ENCODE peak calls at places on chromosomes 1 and 21, in ten cellular contexts. One of them, this sample, is unnamed.

GRCh38 chr1:197948926-197949899 is 32.0 kb downstream of the LHX9 start:
- DNase-seq in astrocyte: no peak
- DNase-seq in heart left ventricle: no peak
- DNase-seq in cardiac muscle cell: no peak
- DNase-seq in breast epithelium: no peak
- DNase-seq in fibroblast of villous mesenchyme: no peak
- DNase-seq in lower lobe of right lung: no peak
- DNase-seq in right atrium auricular region: no peak
- DNase-seq in IMR-90: no peak
- DNase-seq in thoracic aorta: no peak
- DNase-seq in this sample: no peak

GRCh38 chr1:22133247-22133927 is 9.5 kb downstream of the WNT4 start:
- DNase-seq in astrocyte: no peak
- DNase-seq in heart left ventricle: no peak
- DNase-seq in cardiac muscle cell: no peak
- DNase-seq in breast epithelium: no peak
- DNase-seq in fibroblast of villous mesenchyme: no peak
- DNase-seq in lower lobe of right lung: no peak
- DNase-seq in right atrium auricular region: no peak
- DNase-seq in IMR-90: no peak
- DNase-seq in thoracic aorta: no peak
- DNase-seq in this sample: no peak

GRCh38 chr1:84117868-84118267 is 26.2 kb upstream of the PRKACB start:
- DNase-seq in astrocyte: peak; percentile 57
- DNase-seq in heart left ventricle: no peak
- DNase-seq in cardiac muscle cell: peak; percentile 64
- DNase-seq in breast epithelium: no peak
- DNase-seq in fibroblast of villous mesenchyme: peak; percentile 33
- DNase-seq in lower lobe of right lung: no peak
- DNase-seq in right atrium auricular region: no peak
- DNase-seq in IMR-90: peak; percentile 78
- DNase-seq in thoracic aorta: no peak
- DNase-seq in this sample: no peak

GRCh38 chr1:220878223-220879081 is 791 bp upstream of the HLX start:
- DNase-seq in astrocyte: no peak
- DNase-seq in heart left ventricle: no peak
- DNase-seq in cardiac muscle cell: no peak
- DNase-seq in breast epithelium: no peak
- DNase-seq in fibroblast of villous mesenchyme: no peak
- DNase-seq in lower lobe of right lung: no peak
- DNase-seq in right atrium auricular region: no peak
- DNase-seq in IMR-90: no peak
- DNase-seq in thoracic aorta: no peak
- DNase-seq in this sample: no peak

GRCh38 chr21:42793774-42794173 is 85.6 kb downstream of the WDR4 start:
- DNase-seq in astrocyte: no peak
- DNase-seq in heart left ventricle: no peak
- DNase-seq in cardiac muscle cell: no peak
- DNase-seq in breast epithelium: no peak
- DNase-seq in fibroblast of villous mesenchyme: no peak
- DNase-seq in lower lobe of right lung: no peak
- DNase-seq in right atrium auricular region: no peak
- DNase-seq in IMR-90: no peak
- DNase-seq in thoracic aorta: no peak
- DNase-seq in this sample: no peak

GRCh38 chr1:19080715-19081114 is 124.2 kb upstream of the IFFO2 start:
- DNase-seq in astrocyte: peak; percentile 46
- DNase-seq in heart left ventricle: no peak
- DNase-seq in cardiac muscle cell: peak; percentile 19
- DNase-seq in breast epithelium: no peak
- DNase-seq in fibroblast of villous mesenchyme: no peak
- DNase-seq in lower lobe of right lung: no peak
- DNase-seq in right atrium auricular region: no peak
- DNase-seq in IMR-90: peak; percentile 36
- DNase-seq in thoracic aorta: no peak
- DNase-seq in this sample: no peak

GRCh38 chr21:33419538-33420123 is 16.4 kb downstream of the IFNGR2 start:
- DNase-seq in astrocyte: no peak
- DNase-seq in heart left ventricle: no peak
- DNase-seq in cardiac muscle cell: peak; percentile 72
- DNase-seq in breast epithelium: no peak
- DNase-seq in fibroblast of villous mesenchyme: peak; percentile 93
- DNase-seq in lower lobe of right lung: peak; percentile 58
- DNase-seq in right atrium auricular region: peak; percentile 68
- DNase-seq in IMR-90: peak; percentile 76
- DNase-seq in thoracic aorta: no peak
- DNase-seq in this sample: no peak

GRCh38 chr1:48236716-48237470 is 14.4 kb downstream of the SLC5A9 start:
- DNase-seq in astrocyte: peak; percentile 15
- DNase-seq in heart left ventricle: no peak
- DNase-seq in cardiac muscle cell: peak; percentile 54
- DNase-seq in breast epithelium: no peak
- DNase-seq in fibroblast of villous mesenchyme: peak; percentile 30
- DNase-seq in lower lobe of right lung: no peak
- DNase-seq in right atrium auricular region: peak; percentile 32
- DNase-seq in IMR-90: peak; percentile 35
- DNase-seq in thoracic aorta: no peak
- DNase-seq in this sample: peak; percentile 3

GRCh38 chr21:35342440-35342839 is 293.3 kb upstream of the RUNX1 start:
- DNase-seq in astrocyte: no peak
- DNase-seq in heart left ventricle: no peak
- DNase-seq in cardiac muscle cell: no peak
- DNase-seq in breast epithelium: no peak
- DNase-seq in fibroblast of villous mesenchyme: no peak
- DNase-seq in lower lobe of right lung: no peak
- DNase-seq in right atrium auricular region: no peak
- DNase-seq in IMR-90: no peak
- DNase-seq in thoracic aorta: no peak
- DNase-seq in this sample: no peak

GRCh38 chr21:42337830-42338729 is 12.7 kb downstream of the TFF2 start:
- DNase-seq in astrocyte: peak; percentile 9
- DNase-seq in heart left ventricle: peak; percentile 60
- DNase-seq in cardiac muscle cell: peak; percentile 68
- DNase-seq in breast epithelium: peak; percentile 65
- DNase-seq in fibroblast of villous mesenchyme: peak; percentile 24
- DNase-seq in lower lobe of right lung: peak; percentile 86
- DNase-seq in right atrium auricular region: peak; percentile 65
- DNase-seq in IMR-90: peak; percentile 35
- DNase-seq in thoracic aorta: no peak
- DNase-seq in this sample: peak; percentile 2

GRCh38 chr1:244652699-244653438 is at the start of gene DESI2:
- DNase-seq in astrocyte: peak; percentile 99
- DNase-seq in heart left ventricle: peak; percentile 99
- DNase-seq in cardiac muscle cell: peak; percentile 100
- DNase-seq in breast epithelium: peak; percentile 99
- DNase-seq in fibroblast of villous mesenchyme: peak; percentile 100
- DNase-seq in lower lobe of right lung: peak; percentile 99
- DNase-seq in right atrium auricular region: peak; percentile 99
- DNase-seq in IMR-90: peak; percentile 100
- DNase-seq in thoracic aorta: peak; percentile 99
- DNase-seq in this sample: peak; percentile 98

GRCh38 chr1:46526689-46527291 is 24.7 kb downstream of the KNCN start:
- DNase-seq in astrocyte: no peak
- DNase-seq in heart left ventricle: no peak
- DNase-seq in cardiac muscle cell: no peak
- DNase-seq in breast epithelium: no peak
- DNase-seq in fibroblast of villous mesenchyme: no peak
- DNase-seq in lower lobe of right lung: no peak
- DNase-seq in right atrium auricular region: no peak
- DNase-seq in IMR-90: no peak
- DNase-seq in thoracic aorta: no peak
- DNase-seq in this sample: no peak

GRCh38 chr21:31117046-31117916 is 79.0 kb upstream of the KRTAP19-8 start:
- DNase-seq in astrocyte: peak; percentile 86
- DNase-seq in heart left ventricle: no peak
- DNase-seq in cardiac muscle cell: peak; percentile 67
- DNase-seq in breast epithelium: no peak
- DNase-seq in fibroblast of villous mesenchyme: peak; percentile 38
- DNase-seq in lower lobe of right lung: no peak
- DNase-seq in right atrium auricular region: no peak
- DNase-seq in IMR-90: peak; percentile 86
- DNase-seq in thoracic aorta: no peak
- DNase-seq in this sample: no peak

GRCh38 chr1:36479505-36480051 is 3.1 kb downstream of the CSF3R start:
- DNase-seq in astrocyte: no peak
- DNase-seq in heart left ventricle: no peak
- DNase-seq in cardiac muscle cell: no peak
- DNase-seq in breast epithelium: no peak
- DNase-seq in fibroblast of villous mesenchyme: peak; percentile 28
- DNase-seq in lower lobe of right lung: no peak
- DNase-seq in right atrium auricular region: no peak
- DNase-seq in IMR-90: no peak
- DNase-seq in thoracic aorta: no peak
- DNase-seq in this sample: no peak

GRCh38 chr1:22814176-22815042 is 103.8 kb downstream of the EPHB2 start:
- DNase-seq in astrocyte: peak; percentile 35
- DNase-seq in heart left ventricle: no peak
- DNase-seq in cardiac muscle cell: no peak
- DNase-seq in breast epithelium: peak; percentile 22
- DNase-seq in fibroblast of villous mesenchyme: no peak
- DNase-seq in lower lobe of right lung: peak; percentile 77
- DNase-seq in right atrium auricular region: no peak
- DNase-seq in IMR-90: no peak
- DNase-seq in thoracic aorta: peak; percentile 63
- DNase-seq in this sample: peak; percentile 42

GRCh38 chr1:39391741-39392679 is 99.4 kb upstream of the BMP8A start:
- DNase-seq in astrocyte: peak; percentile 91
- DNase-seq in heart left ventricle: peak; percentile 45
- DNase-seq in cardiac muscle cell: peak; percentile 88
- DNase-seq in breast epithelium: peak; percentile 34
- DNase-seq in fibroblast of villous mesenchyme: peak; percentile 72
- DNase-seq in lower lobe of right lung: no peak
- DNase-seq in right atrium auricular region: no peak
- DNase-seq in IMR-90: peak; percentile 90
- DNase-seq in thoracic aorta: no peak
- DNase-seq in this sample: peak; percentile 56

GRCh38 chr1:89200668-89201488 is 2.1 kb upstream of the GBP4 start:
- DNase-seq in astrocyte: no peak
- DNase-seq in heart left ventricle: no peak
- DNase-seq in cardiac muscle cell: peak; percentile 42
- DNase-seq in breast epithelium: no peak
- DNase-seq in fibroblast of villous mesenchyme: peak; percentile 42
- DNase-seq in lower lobe of right lung: no peak
- DNase-seq in right atrium auricular region: no peak
- DNase-seq in IMR-90: no peak
- DNase-seq in thoracic aorta: no peak
- DNase-seq in this sample: no peak

GRCh38 chr1:9651220-9651564 is 339 bp upstream of the PIK3CD start:
- DNase-seq in astrocyte: no peak
- DNase-seq in heart left ventricle: no peak
- DNase-seq in cardiac muscle cell: no peak
- DNase-seq in breast epithelium: no peak
- DNase-seq in fibroblast of villous mesenchyme: no peak
- DNase-seq in lower lobe of right lung: no peak
- DNase-seq in right atrium auricular region: no peak
- DNase-seq in IMR-90: no peak
- DNase-seq in thoracic aorta: no peak
- DNase-seq in this sample: no peak
- TF ChIP-seq CTCF in astrocyte: no peak
- TF ChIP-seq CTCF in heart left ventricle: no peak
- TF ChIP-seq CTCF in cardiac muscle cell: no peak
- TF ChIP-seq CTCF in breast epithelium: no peak
- TF ChIP-seq CTCF in fibroblast of villous mesenchyme: no peak
- TF ChIP-seq CTCF in lower lobe of right lung: no peak
- TF ChIP-seq CTCF in right atrium auricular region: no peak
- TF ChIP-seq CTCF in IMR-90: no peak
- TF ChIP-seq CTCF in thoracic aorta: no peak
- TF ChIP-seq CTCF in this sample: no peak

DNA sequence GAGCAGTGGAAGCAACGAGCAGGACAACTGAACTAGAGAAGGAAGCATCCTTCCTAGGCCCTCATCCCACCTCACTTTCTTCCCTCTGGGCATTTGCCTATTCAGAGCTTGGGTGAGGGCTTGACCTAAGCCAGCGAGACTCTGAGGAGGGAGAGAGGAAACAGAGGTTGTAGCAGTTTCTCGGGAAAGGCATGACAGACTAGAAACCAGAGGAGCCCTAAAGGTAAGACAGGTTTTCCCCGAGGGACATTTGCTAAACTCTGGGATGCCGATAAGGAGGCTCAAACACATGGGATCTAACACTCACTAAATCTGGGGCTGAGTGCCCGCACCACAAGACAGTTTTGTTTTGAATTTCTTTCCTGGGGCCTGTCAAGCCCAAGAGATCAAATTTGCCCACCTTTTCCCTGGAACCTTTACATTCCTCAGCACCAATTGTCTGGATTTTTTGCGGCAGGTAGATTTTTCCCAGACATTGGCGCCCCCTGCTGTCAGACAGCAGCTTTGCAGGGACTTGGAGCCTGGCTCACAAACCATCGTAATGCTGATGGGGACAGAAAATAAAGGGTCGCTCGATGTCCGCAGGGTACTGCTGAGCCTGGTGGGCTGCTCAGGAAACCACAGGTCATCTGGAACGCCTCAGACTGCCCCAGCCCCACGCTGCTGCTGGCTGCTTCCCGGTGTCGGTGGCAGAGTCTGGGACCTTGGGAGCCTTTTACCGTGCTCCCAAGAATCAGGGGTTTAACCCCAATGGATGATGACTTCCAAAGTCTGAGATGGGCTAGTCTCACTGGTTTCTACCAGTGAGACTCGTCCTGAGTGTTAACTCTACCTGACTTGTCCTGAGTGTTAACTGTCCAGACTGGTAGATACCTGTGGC is 23.4 kb upstream of the TSPAN2 start:
- DNase-seq in astrocyte: no peak
- DNase-seq in heart left ventricle: peak; percentile 38
- DNase-seq in cardiac muscle cell: peak; percentile 37
- DNase-seq in breast epithelium: no peak
- DNase-seq in fibroblast of villous mesenchyme: no peak
- DNase-seq in lower lobe of right lung: peak; percentile 54
- DNase-seq in right atrium auricular region: no peak
- DNase-seq in IMR-90: no peak
- DNase-seq in thoracic aorta: no peak
- DNase-seq in this sample: no peak
- H3K4me3 ChIP-seq in astrocyte: no peak overlapping the region
- H3K4me3 ChIP-seq in heart left ventricle: no peak overlapping the region
- H3K4me3 ChIP-seq in cardiac muscle cell: no peak overlapping the region
- H3K4me3 ChIP-seq in breast epithelium: no peak overlapping the region
- H3K4me3 ChIP-seq in fibroblast of villous mesenchyme: no peak overlapping the region
- H3K4me3 ChIP-seq in lower lobe of right lung: no peak overlapping the region
- H3K4me3 ChIP-seq in right atrium auricular region: no peak overlapping the region
- H3K4me3 ChIP-seq in IMR-90: no peak overlapping the region
- H3K4me3 ChIP-seq in thoracic aorta: no peak overlapping the region
- H3K4me3 ChIP-seq in this sample: no peak overlapping the region

GRCh38 chr1:205504311-205505075 is at the start of gene CDK18:
- DNase-seq in astrocyte: no peak
- DNase-seq in heart left ventricle: peak; percentile 87
- DNase-seq in cardiac muscle cell: peak; percentile 75
- DNase-seq in breast epithelium: peak; percentile 80
- DNase-seq in fibroblast of villous mesenchyme: peak; percentile 29
- DNase-seq in lower lobe of right lung: peak; percentile 93
- DNase-seq in right atrium auricular region: peak; percentile 74
- DNase-seq in IMR-90: no peak
- DNase-seq in thoracic aorta: peak; percentile 41
- DNase-seq in this sample: no peak
- TF ChIP-seq CTCF in astrocyte: no peak
- TF ChIP-seq CTCF in heart left ventricle: no peak
- TF ChIP-seq CTCF in cardiac muscle cell: no peak
- TF ChIP-seq CTCF in breast epithelium: no peak
- TF ChIP-seq CTCF in fibroblast of villous mesenchyme: no peak
- TF ChIP-seq CTCF in lower lobe of right lung: no peak
- TF ChIP-seq CTCF in right atrium auricular region: no peak
- TF ChIP-seq CTCF in IMR-90: no peak
- TF ChIP-seq CTCF in thoracic aorta: no peak
- TF ChIP-seq CTCF in this sample: no peak

GRCh38 chr1:111147948-111148347 is 7.9 kb downstream of the CEPT1 start:
- DNase-seq in astrocyte: no peak
- DNase-seq in heart left ventricle: no peak
- DNase-seq in cardiac muscle cell: no peak
- DNase-seq in breast epithelium: no peak
- DNase-seq in fibroblast of villous mesenchyme: no peak
- DNase-seq in lower lobe of right lung: no peak
- DNase-seq in right atrium auricular region: no peak
- DNase-seq in IMR-90: no peak
- DNase-seq in thoracic aorta: no peak
- DNase-seq in this sample: no peak
- H3K4me3 ChIP-seq in astrocyte: no peak overlapping the region
- H3K4me3 ChIP-seq in heart left ventricle: no peak overlapping the region
- H3K4me3 ChIP-seq in cardiac muscle cell: no peak overlapping the region
- H3K4me3 ChIP-seq in breast epithelium: no peak overlapping the region
- H3K4me3 ChIP-seq in fibroblast of villous mesenchyme: no peak overlapping the region
- H3K4me3 ChIP-seq in lower lobe of right lung: no peak overlapping the region
- H3K4me3 ChIP-seq in right atrium auricular region: no peak overlapping the region
- H3K4me3 ChIP-seq in IMR-90: no peak overlapping the region
- H3K4me3 ChIP-seq in thoracic aorta: no peak overlapping the region
- H3K4me3 ChIP-seq in this sample: no peak overlapping the region